ENCODE peak calls at places on chromosomes 11 and 22, in six cellular contexts. Q is stimulated activated CD4-positive, alpha-beta T cell treated with anti-CD3 and anti-CD28 coated beads, Interleukin-2, amount 100 ng/mL, for 24 hours; Z is psoas muscle; U is cardiac muscle cell; O is T follicular helper cell; D is Caki2. B is an unnamed sample.

GRCh38 chr11:29019960-29020683 is 911.9 kb downstream of the METTL15 start:
- DNase-seq in Q (no peak), Z (no peak), U (peak; percentile 66), O (no peak), D (peak; percentile 7), B (peak; percentile 52)

GRCh38 chr11:80144932-80145612 is 704.2 kb upstream of the TENM4 start:
- DNase-seq in Q (no peak), Z (no peak), U (no peak), O (no peak), D (peak; percentile 50), B (no peak)

GRCh38 chr11:118152552-118153471 is at the start of gene SCN4B:
- DNase-seq in Q (no peak), Z (peak; percentile 63), U (peak; percentile 70), O (no peak), D (peak; percentile 48), B (peak; percentile 83)

GRCh38 chr11:7575841-7576451 is 62.1 kb downstream of the PPFIBP2 start:
- DNase-seq in Q (no peak), Z (no peak), U (no peak), O (no peak), D (peak; percentile 29), B (peak; percentile 56)

GRCh38 chr11:67663515-67664212 is 10.8 kb downstream of the ALDH3B2 start:
- DNase-seq in Q (no peak), Z (no peak), U (no peak), O (no peak), D (no peak), B (no peak)

GRCh38 chr11:59216654-59217640 is 4.2 kb upstream of the MPEG1 start:
- DNase-seq in Q (no peak), Z (no peak), U (peak; percentile 42), O (no peak), D (no peak), B (no peak)

GRCh38 chr11:58629857-58630256 is 7.4 kb downstream of the CNTF start:
- DNase-seq in Q (no peak), Z (no peak), U (peak; percentile 79), O (no peak), D (peak; percentile 28), B (peak; percentile 76)

GRCh38 chr11:34155057-34155758 is 49.8 kb downstream of the NAT10 start:
- DNase-seq in Q (no peak), Z (no peak), U (no peak), O (no peak), D (no peak), B (no peak)

GRCh38 chr11:68693484-68693882 is 9.1 kb downstream of the GAL start:
- DNase-seq in Q (no peak), Z (no peak), U (no peak), O (no peak), D (no peak), B (no peak)

GRCh38 chr11:125168875-125169537 is 4.5 kb downstream of the PKNOX2 start:
- DNase-seq in Q (no peak), Z (no peak), U (peak; percentile 78), O (no peak), D (no peak), B (peak; percentile 48)

GRCh38 chr22:22687638-22688500 is 43.5 kb downstream of the GGTLC2 start:
- DNase-seq in Q (no peak), Z (no peak), U (peak; percentile 77), O (no peak), D (peak; percentile 47), B (peak; percentile 41)

GRCh38 chr11:34916810-34917780 is 677 bp downstream of the PDHX start:
- DNase-seq in Q (no peak), Z (no peak), U (peak; percentile 37), O (no peak), D (peak; percentile 3), B (no peak)

GRCh38 chr11:47538741-47539575 is 14.0 kb downstream of the CELF1 start:
- DNase-seq in Q (no peak), Z (no peak), U (no peak), O (no peak), D (peak; percentile 45), B (no peak)

GRCh38 chr11:86800076-86800955 is at the start of gene PRSS23:
- DNase-seq in Q (peak; percentile 33), Z (peak; percentile 73), U (peak; percentile 72), O (no peak), D (peak; percentile 57), B (peak; percentile 68)

GRCh38 chr11:113446938-113447337 is 28.3 kb downstream of the DRD2 start:
- DNase-seq in Q (no peak), Z (no peak), U (no peak), O (no peak), D (no peak), B (no peak)

GRCh38 chr11:123616505-123617198 is 37.8 kb downstream of the SCN3B start:
- DNase-seq in Q (no peak), Z (peak; percentile 67), U (peak; percentile 93), O (no peak), D (no peak), B (no peak)

GRCh38 chr11:76077575-76078150 is 128.6 kb downstream of the WNT11 start:
- DNase-seq in Q (no peak), Z (no peak), U (no peak), O (no peak), D (no peak), B (no peak)

GRCh38 chr22:25896592-25896991 is 154.6 kb downstream of the MYO18B start:
- DNase-seq in Q (no peak), Z (no peak), U (no peak), O (no peak), D (no peak), B (no peak)

GRCh38 chr11:134566311-134566710 is 154.3 kb upstream of the B3GAT1 start:
- DNase-seq in Q (no peak), Z (no peak), U (no peak), O (no peak), D (no peak), B (no peak)

GRCh38 chr11:92211576-92212167 is 12.9 kb upstream of the FAT3 start:
- DNase-seq in Q (no peak), Z (no peak), U (peak; percentile 33), O (no peak), D (peak; percentile 5), B (peak; percentile 60)

GRCh38 chr11:3735827-3736226 is 61.5 kb downstream of the NUP98 start:
- DNase-seq in Q (no peak), Z (no peak), U (peak; percentile 19), O (no peak), D (no peak), B (peak; percentile 9)

GRCh38 chr11:122628691-122629555 is 26.6 kb upstream of the UBASH3B start:
- DNase-seq in Q (peak; percentile 77), Z (peak; percentile 48), U (peak; percentile 82), O (peak; percentile 52), D (peak; percentile 64), B (peak; percentile 87)

GRCh38 chr11:114073506-114074381 is 14.2 kb downstream of the ZBTB16 start:
- DNase-seq in Q (no peak), Z (no peak), U (no peak), O (no peak), D (no peak), B (no peak)

GRCh38 chr22:28497188-28497587 is 182.5 kb downstream of the TTC28 start:
- DNase-seq in Q (no peak), Z (no peak), U (no peak), O (no peak), D (no peak), B (no peak)

GRCh38 chr11:112498701-112499100 is 238.0 kb upstream of the PLET1 start:
- DNase-seq in Q (no peak), Z (no peak), U (no peak), O (no peak), D (peak; percentile 46), B (no peak)

GRCh38 chr22:37601540-37602442 is 6.8 kb upstream of the GGA1 start:
- DNase-seq in Q (no peak), Z (no peak), U (peak; percentile 75), O (no peak), D (peak; percentile 98), B (peak; percentile 96)

GRCh38 chr11:96102664-96103068 is 178.8 kb upstream of the MTMR2 start:
- DNase-seq in Q (no peak), Z (no peak), U (peak; percentile 66), O (no peak), D (peak; percentile 35), B (no peak)

GRCh38 chr11:73597340-73597955 is 464 bp downstream of the FAM168A start:
- DNase-seq in Q (no peak), Z (no peak), U (no peak), O (no peak), D (no peak), B (peak; percentile 37)

GRCh38 chr11:126431401-126432064 is 76.0 kb downstream of the ST3GAL4 start:
- DNase-seq in Q (no peak), Z (peak; percentile 83), U (peak; percentile 79), O (no peak), D (peak; percentile 13), B (no peak)

GRCh38 chr11:119509969-119510401 is 87.0 kb upstream of the THY1 start:
- DNase-seq in Q (peak; percentile 22), Z (peak; percentile 46), U (peak; percentile 93), O (no peak), D (peak; percentile 10), B (no peak)

GRCh38 chr22:24426859-24427499 is 420 bp upstream of the ADORA2A start:
- DNase-seq in Q (no peak), Z (no peak), U (no peak), O (peak; percentile 22), D (no peak), B (no peak)

GRCh38 chr11:68253682-68254081 is 18.1 kb downstream of the C11orf24 start:
- DNase-seq in Q (no peak), Z (no peak), U (no peak), O (no peak), D (no peak), B (no peak)

GRCh38 chr11:12704049-12704448 is 29.8 kb downstream of the TEAD1 start:
- DNase-seq in Q (no peak), Z (no peak), U (peak; percentile 39), O (no peak), D (peak; percentile 47), B (no peak)

GRCh38 chr11:111344032-111344431 is 35.0 kb downstream of the POU2AF1 start:
- DNase-seq in Q (no peak), Z (peak; percentile 68), U (peak; percentile 92), O (no peak), D (no peak), B (peak; percentile 35)

GRCh38 chr22:25406510-25407210 is 157.8 kb upstream of the GRK3 start:
- DNase-seq in Q (no peak), Z (no peak), U (no peak), O (no peak), D (no peak), B (no peak)

B was measured in mesendoderm.